ENCODE peak calls at places on chromosomes 16 and 17, in six cellular contexts. L is mesenchymal stem cell, P is IMR-90, Y is neuronal stem cell, G is H1, Q is H9. D is an unnamed sample.

GRCh38 chr16:4207683-4208528 is 34.0 kb downstream of the SRL start:
- DNase-seq in L (no peak), P (no peak), Y (no peak), G (no peak), Q (no peak), D (no peak)

GRCh38 chr17:78131172-78132085 is 858 bp downstream of the TMC8 start:
- DNase-seq in L (no peak), P (no peak), Y (no peak), G (no peak), Q (no peak), D (no peak)

GRCh38 chr16:84511180-84511800 is 6.8 kb upstream of the MEAK7 start:
- DNase-seq in L (peak), P (peak), Y (peak), G (peak), Q (peak), D (peak)

GRCh38 chr16:52265446-52265861 is 281.5 kb downstream of the TOX3 start:
- DNase-seq in L (no peak), P (no peak), Y (no peak), G (no peak), Q (peak), D (no peak)

GRCh38 chr16:31371619-31372484 is 16.9 kb downstream of the ITGAX start:
- DNase-seq in L (no peak), P (no peak), Y (no peak), G (no peak), Q (no peak), D (no peak)

GRCh38 chr17:78717431-78717980 is 64.6 kb downstream of the CYTH1 start:
- DNase-seq in L (no peak), P (peak), Y (no peak), G (peak), Q (no peak), D (no peak)

GRCh38 chr17:79219208-79219935 is 144.7 kb downstream of the ENGASE start:
- DNase-seq in L (no peak), P (no peak), Y (no peak), G (no peak), Q (no peak), D (no peak)

GRCh38 chr16:57159447-57159846 is 26.4 kb downstream of the PSME3IP1 start:
- DNase-seq in L (no peak), P (no peak), Y (no peak), G (no peak), Q (no peak), D (no peak)

GRCh38 chr17:29002811-29003210 is 3.0 kb downstream of the SEZ6 start:
- DNase-seq in L (no peak), P (no peak), Y (no peak), G (no peak), Q (no peak), D (no peak)

GRCh38 chr16:67394271-67395104 is 1.2 kb upstream of the TPPP3 start:
- DNase-seq in L (peak), P (no peak), Y (peak), G (peak), Q (no peak), D (peak)
- H3K9ac ChIP-seq in L (peak), P (no peak), Y (no peak), G (no peak), Q (no peak), D (peak)

GRCh38 chr17:57315061-57315851 is 58.9 kb downstream of the MSI2 start:
- DNase-seq in L (no peak), P (no peak), Y (no peak), G (no peak), Q (no peak), D (no peak)

GRCh38 chr17:57313276-57313835 is 57.0 kb downstream of the MSI2 start:
- DNase-seq in L (no peak), P (no peak), Y (no peak), G (no peak), Q (no peak), D (no peak)

GRCh38 chr17:57316361-57316760 is 60.0 kb downstream of the MSI2 start:
- DNase-seq in L (no peak), P (no peak), Y (no peak), G (no peak), Q (no peak), D (no peak)

GRCh38 chr17:57319806-57320205 is 63.5 kb downstream of the MSI2 start:
- DNase-seq in L (no peak), P (no peak), Y (no peak), G (no peak), Q (no peak), D (no peak)

DNA sequence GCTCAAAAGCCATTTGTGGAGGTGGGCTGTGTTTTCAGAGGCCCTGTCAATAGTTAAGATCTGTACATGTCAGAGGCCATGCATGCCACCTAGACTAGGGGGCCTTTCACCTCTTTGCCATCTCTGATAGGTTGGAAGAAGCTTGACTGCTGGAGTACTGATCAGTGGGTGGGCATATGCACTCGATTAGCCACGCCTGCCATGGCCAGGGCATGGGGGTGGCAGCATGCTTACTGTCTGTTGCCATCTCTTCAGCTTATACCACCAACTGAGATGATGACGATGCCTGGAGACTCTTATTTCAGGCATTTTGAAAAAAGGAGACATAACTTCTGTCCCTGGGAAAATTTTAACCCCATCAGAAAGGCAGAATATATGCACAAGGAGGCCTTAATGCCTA is 60.7 kb downstream of the MSI2 start:
- DNase-seq in L (no peak), P (no peak), Y (no peak), G (no peak), Q (no peak), D (no peak)
- H2BK15ac ChIP-seq in L (no peak), P (no peak), Y (no peak), G (no peak), Q (no peak), D (no peak)

GRCh38 chr16:540645-541340 is 13.3 kb downstream of the CAPN15 start:
- DNase-seq in L (no peak), P (no peak), Y (no peak), G (no peak), Q (no peak), D (no peak)

GRCh38 chr16:543301-544164 is 16.0 kb downstream of the CAPN15 start:
- DNase-seq in L (no peak), P (no peak), Y (no peak), G (no peak), Q (no peak), D (no peak)

GRCh38 chr16:537415-538335 is 10.2 kb downstream of the CAPN15 start:
- DNase-seq in L (no peak), P (no peak), Y (no peak), G (no peak), Q (no peak), D (no peak)

GRCh38 chr16:536746-537145 is 9.2 kb downstream of the CAPN15 start:
- DNase-seq in L (no peak), P (no peak), Y (no peak), G (no peak), Q (no peak), D (no peak)

DNA sequence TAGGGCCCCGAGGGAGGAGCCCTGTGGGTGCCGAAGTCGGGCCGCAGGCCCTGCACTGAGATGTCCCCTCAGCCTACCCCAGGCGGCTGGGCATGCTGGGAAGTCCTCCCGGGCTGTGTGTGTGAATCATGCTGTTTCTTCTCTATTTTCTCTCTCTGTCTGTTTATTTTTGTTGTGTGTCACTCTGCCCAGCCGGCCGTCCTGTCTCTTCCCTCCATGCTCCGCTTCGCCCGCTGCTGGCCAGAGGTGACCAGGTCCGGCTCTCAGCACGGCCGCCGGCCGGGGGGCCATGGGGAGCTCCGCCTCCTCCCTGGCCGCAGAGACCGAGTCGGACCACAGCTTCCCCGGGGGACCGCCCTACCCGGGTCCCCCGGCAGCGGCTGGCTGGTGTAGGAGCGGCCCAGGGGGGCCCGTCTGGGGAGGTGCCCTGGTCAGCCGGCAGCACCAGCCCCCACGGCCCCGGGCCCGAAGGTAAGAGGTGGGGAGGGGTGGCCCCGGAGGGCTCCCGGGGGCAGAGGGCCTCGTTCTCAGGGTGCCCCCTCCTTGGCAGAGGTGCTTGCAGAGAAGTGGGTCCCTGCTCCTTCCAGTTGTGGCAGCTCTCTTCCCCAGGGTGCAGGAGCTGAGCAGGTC is 12.5 kb downstream of the CAPN15 start:
- DNase-seq in L (peak), P (peak), Y (no peak), G (no peak), Q (no peak), D (no peak)
- H2AK5ac ChIP-seq in L (no peak), P (peak), Y (no peak), G (no peak), Q (no peak), D (no peak)

GRCh38 chr16:49101997-49102396 is 179.6 kb downstream of the CBLN1 start:
- DNase-seq in L (no peak), P (no peak), Y (no peak), G (no peak), Q (no peak), D (no peak)
- H3K9ac ChIP-seq in L (no peak), P (no peak), Y (no peak), G (no peak), Q (no peak), D (no peak)

DNA sequence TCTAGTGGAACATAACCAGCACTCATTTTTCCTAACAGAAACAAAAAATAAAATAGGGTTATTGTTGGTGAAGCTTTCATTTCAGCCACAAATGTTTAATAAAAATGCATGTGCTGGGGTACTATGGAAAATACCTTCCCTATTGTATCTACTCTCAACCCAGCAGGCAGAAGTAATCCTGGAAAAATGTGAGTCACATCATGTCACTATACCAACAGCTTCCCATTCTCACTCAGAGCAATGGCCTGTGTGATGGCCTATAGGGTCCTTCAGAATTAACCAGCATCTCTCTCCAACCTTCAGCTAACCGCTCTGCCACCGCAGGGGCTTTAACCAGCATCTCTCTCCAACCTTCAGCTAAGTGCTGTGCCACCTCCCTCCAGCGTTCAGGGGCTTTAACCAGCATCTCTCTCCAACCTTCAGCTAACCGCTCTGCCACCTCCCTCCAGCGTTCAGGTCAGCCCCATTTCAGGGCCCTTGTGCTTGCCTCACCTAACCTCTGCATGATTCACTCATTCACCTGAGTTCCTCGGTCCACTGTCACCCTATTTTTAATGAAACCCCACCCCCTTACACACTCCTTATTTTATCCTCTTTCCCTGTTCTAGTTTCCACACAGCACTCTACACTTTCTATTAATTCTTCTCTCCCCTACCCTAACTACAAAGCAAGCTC is 34.0 kb downstream of the UBE2G1 start:
- DNase-seq in L (peak), P (peak), Y (peak), G (no peak), Q (no peak), D (peak)
- H2BK15ac ChIP-seq in L (no peak), P (no peak), Y (no peak), G (no peak), Q (no peak), D (no peak)

DNA sequence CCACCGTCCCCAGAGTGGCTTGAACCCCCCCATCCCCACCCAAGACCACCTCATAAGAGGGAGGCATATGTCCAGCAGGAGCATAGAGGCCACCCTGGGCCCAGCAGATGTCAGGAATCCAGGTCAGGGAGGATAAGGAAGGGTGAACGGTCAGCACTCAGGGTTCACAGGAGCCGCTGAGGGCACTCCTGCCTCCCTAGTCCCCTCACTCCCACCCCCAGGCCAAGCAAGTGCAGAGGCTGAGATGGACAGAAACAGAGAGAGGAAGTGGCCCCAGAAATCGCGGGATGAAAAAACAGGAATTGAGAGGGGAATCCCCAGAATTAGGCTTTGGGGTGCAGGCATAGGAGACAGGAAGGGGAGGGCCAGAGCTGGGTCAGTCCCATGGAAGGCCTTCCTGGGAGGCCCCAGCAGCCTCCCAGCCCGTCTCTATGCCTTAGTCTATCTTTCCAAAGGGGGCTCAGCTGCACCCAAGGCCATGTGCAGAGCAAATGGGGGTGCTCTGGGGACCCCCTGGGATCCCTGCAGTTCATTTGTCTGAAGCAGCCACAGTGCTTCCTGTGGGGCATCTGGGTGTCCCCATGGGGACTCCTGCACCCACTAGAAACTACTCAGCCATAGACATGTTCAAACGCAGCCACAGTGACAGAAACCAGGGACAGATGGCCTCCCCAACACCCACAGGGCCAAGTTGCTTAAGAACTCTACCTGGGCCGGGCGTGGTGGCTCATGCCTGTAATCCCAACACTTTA is 1.7 kb downstream of the CMTM3 start:
- DNase-seq in L (peak), P (no peak), Y (no peak), G (no peak), Q (no peak), D (no peak)
- H2AK5ac ChIP-seq in L (peak), P (peak), Y (peak), G (peak), Q (no peak), D (no peak)

GRCh38 chr17:8923762-8924161 is 41.7 kb downstream of the PIK3R5 start:
- DNase-seq in L (no peak), P (no peak), Y (no peak), G (no peak), Q (no peak), D (no peak)
- H3K9ac ChIP-seq in L (no peak), P (no peak), Y (no peak), G (no peak), Q (no peak), D (no peak)

DNA sequence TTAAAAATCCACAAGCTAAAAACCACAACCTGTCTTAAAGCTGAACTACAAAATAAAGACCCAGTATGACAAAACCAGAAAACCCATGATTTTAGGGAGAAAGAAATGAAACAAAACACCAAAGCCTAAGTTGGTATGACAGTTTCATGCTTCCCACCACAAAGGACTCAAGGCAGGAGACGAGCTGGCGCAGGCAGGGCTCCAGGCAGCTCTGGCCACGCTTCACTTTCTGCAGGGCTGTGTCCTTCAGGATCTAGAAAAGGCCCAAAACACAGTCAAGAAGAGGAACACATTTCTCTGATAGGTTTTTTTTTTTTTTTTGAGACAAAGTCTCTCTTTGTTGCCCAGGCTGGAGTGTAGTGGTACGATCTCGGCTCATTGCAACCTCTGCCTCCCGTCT is 75.3 kb downstream of the WDR59 start:
- DNase-seq in L (no peak), P (no peak), Y (no peak), G (no peak), Q (no peak), D (no peak)
- H2BK15ac ChIP-seq in L (no peak), P (no peak), Y (no peak), G (no peak), Q (no peak), D (no peak)

DNA sequence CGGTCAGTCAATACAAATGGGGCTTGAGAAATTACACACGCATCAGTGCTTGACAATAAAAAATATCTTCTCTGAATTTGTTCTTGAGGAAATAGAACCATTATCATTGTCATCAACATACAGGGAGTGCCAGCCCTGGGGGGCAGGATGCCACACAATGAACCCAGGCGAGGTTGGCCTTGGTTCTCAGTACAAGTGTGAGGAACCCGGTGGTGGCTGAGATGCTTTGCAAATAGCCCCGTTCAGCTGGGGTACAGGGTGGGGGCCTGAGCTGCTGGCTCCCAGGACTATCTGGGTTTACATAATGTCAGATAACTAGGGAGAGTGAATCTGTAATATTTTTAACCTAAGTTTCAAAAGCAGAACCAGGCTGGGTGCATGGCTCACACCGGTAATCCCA is 112.8 kb upstream of the CDC42EP4 start:
- DNase-seq in L (no peak), P (no peak), Y (no peak), G (no peak), Q (peak), D (no peak)
- H2AK5ac ChIP-seq in L (no peak), P (no peak), Y (no peak), G (no peak), Q (no peak), D (no peak)

DNA sequence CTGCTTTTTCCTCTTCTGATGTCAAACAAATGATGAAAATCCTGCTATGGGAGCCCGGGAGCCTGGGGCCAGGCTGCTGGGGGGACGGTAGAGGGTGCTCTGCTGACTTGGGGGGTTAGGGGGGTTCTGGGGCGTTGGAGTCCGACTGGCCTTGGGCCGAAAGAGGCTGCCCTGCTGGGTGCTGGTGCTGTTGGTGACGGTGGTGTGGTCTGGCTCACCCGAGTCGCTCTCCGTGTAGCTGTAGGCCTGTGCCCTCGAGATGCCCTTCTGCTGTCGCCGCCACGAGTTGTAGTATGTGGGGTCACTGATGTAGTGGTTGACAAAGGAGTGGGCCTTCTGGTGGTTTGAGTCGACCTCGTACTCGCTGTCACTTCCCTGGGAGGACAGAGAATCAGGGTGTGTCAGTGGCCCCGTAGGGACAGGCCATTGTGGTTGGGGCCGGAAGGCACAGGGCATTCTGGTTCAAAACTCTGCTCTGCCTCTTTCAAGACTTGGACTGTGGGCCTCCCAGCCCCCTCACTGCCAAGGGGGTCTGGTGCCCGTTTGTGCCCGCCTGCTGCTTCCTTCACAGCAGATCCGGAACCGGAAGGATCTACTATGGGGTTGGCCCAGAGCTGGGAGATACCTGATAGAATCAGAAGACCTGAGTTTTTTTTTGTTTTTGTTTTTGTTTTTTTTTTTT is 26.9 kb upstream of the CDC42EP4 start:
- DNase-seq in L (no peak), P (no peak), Y (no peak), G (no peak), Q (no peak), D (no peak)
- H3K9ac ChIP-seq in L (peak), P (peak), Y (no peak), G (no peak), Q (no peak), D (no peak)